ENCODE peak calls at places on chromosomes 2 and 18, in ten cellular contexts. One of them, this sample, is unnamed.

GRCh38 chr2:72222829-72223564 is 75.3 kb upstream of the CYP26B1 start:
- DNase-seq in astrocyte: peak; percentile 93
- DNase-seq in right cardiac atrium: no peak
- DNase-seq in PC-9: no peak
- DNase-seq in Right ventricle myocardium superior: no peak
- DNase-seq in amniotic stem cell: peak; percentile 18
- DNase-seq in neuronal stem cell: no peak
- DNase-seq in EL: peak; percentile 65
- DNase-seq in ELR: peak; percentile 54
- DNase-seq in activated gamma-delta T cell: no peak
- DNase-seq in this sample: no peak

GRCh38 chr2:241689306-241689705 is 2.7 kb upstream of the DTYMK start:
- DNase-seq in astrocyte: no peak
- DNase-seq in right cardiac atrium: no peak
- DNase-seq in PC-9: no peak
- DNase-seq in Right ventricle myocardium superior: no peak
- DNase-seq in amniotic stem cell: no peak
- DNase-seq in neuronal stem cell: no peak
- DNase-seq in EL: no peak
- DNase-seq in ELR: no peak
- DNase-seq in activated gamma-delta T cell: no peak
- DNase-seq in this sample: no peak

GRCh38 chr2:73850009-73850408 is 21.2 kb downstream of the STAMBP start:
- DNase-seq in astrocyte: no peak
- DNase-seq in right cardiac atrium: no peak
- DNase-seq in PC-9: no peak
- DNase-seq in Right ventricle myocardium superior: no peak
- DNase-seq in amniotic stem cell: no peak
- DNase-seq in neuronal stem cell: no peak
- DNase-seq in EL: no peak
- DNase-seq in ELR: no peak
- DNase-seq in activated gamma-delta T cell: no peak
- DNase-seq in this sample: no peak

GRCh38 chr2:26721267-26722032 is 28.9 kb downstream of the KCNK3 start:
- DNase-seq in astrocyte: no peak
- DNase-seq in right cardiac atrium: peak; percentile 44
- DNase-seq in PC-9: peak; percentile 59
- DNase-seq in Right ventricle myocardium superior: no peak
- DNase-seq in amniotic stem cell: no peak
- DNase-seq in neuronal stem cell: no peak
- DNase-seq in EL: no peak
- DNase-seq in ELR: no peak
- DNase-seq in activated gamma-delta T cell: no peak
- DNase-seq in this sample: no peak

GRCh38 chr2:64617631-64618151 is 36.0 kb downstream of the SERTAD2 start:
- DNase-seq in astrocyte: no peak
- DNase-seq in right cardiac atrium: peak; percentile 11
- DNase-seq in PC-9: no peak
- DNase-seq in Right ventricle myocardium superior: no peak
- DNase-seq in amniotic stem cell: no peak
- DNase-seq in neuronal stem cell: peak; percentile 81
- DNase-seq in EL: no peak
- DNase-seq in ELR: no peak
- DNase-seq in activated gamma-delta T cell: no peak
- DNase-seq in this sample: no peak

GRCh38 chr2:98870516-98871158 is 65.4 kb downstream of the CRACDL start:
- DNase-seq in astrocyte: no peak
- DNase-seq in right cardiac atrium: no peak
- DNase-seq in PC-9: no peak
- DNase-seq in Right ventricle myocardium superior: no peak
- DNase-seq in amniotic stem cell: no peak
- DNase-seq in neuronal stem cell: no peak
- DNase-seq in EL: no peak
- DNase-seq in ELR: no peak
- DNase-seq in activated gamma-delta T cell: no peak
- DNase-seq in this sample: no peak

GRCh38 chr2:165718811-165719210 is 75.2 kb downstream of the GALNT3 start:
- DNase-seq in astrocyte: no peak
- DNase-seq in right cardiac atrium: no peak
- DNase-seq in PC-9: no peak
- DNase-seq in Right ventricle myocardium superior: no peak
- DNase-seq in amniotic stem cell: no peak
- DNase-seq in neuronal stem cell: no peak
- DNase-seq in EL: no peak
- DNase-seq in ELR: no peak
- DNase-seq in activated gamma-delta T cell: no peak
- DNase-seq in this sample: no peak

GRCh38 chr18:62957885-62958472 is 242.6 kb downstream of the PHLPP1 start:
- DNase-seq in astrocyte: no peak
- DNase-seq in right cardiac atrium: peak; percentile 47
- DNase-seq in PC-9: peak; percentile 34
- DNase-seq in Right ventricle myocardium superior: no peak
- DNase-seq in amniotic stem cell: no peak
- DNase-seq in neuronal stem cell: peak; percentile 29
- DNase-seq in EL: peak; percentile 41
- DNase-seq in ELR: peak; percentile 59
- DNase-seq in activated gamma-delta T cell: no peak
- DNase-seq in this sample: no peak

GRCh38 chr2:240931319-240931949 is 25.3 kb downstream of the CROCC2 start:
- DNase-seq in astrocyte: no peak
- DNase-seq in right cardiac atrium: no peak
- DNase-seq in PC-9: no peak
- DNase-seq in Right ventricle myocardium superior: peak; percentile 34
- DNase-seq in amniotic stem cell: no peak
- DNase-seq in neuronal stem cell: no peak
- DNase-seq in EL: no peak
- DNase-seq in ELR: no peak
- DNase-seq in activated gamma-delta T cell: no peak
- DNase-seq in this sample: no peak

GRCh38 chr18:55014095-55014494 is 54.8 kb upstream of the CCDC68 start:
- DNase-seq in astrocyte: no peak
- DNase-seq in right cardiac atrium: no peak
- DNase-seq in PC-9: no peak
- DNase-seq in Right ventricle myocardium superior: no peak
- DNase-seq in amniotic stem cell: no peak
- DNase-seq in neuronal stem cell: no peak
- DNase-seq in EL: no peak
- DNase-seq in ELR: no peak
- DNase-seq in activated gamma-delta T cell: no peak
- DNase-seq in this sample: no peak

GRCh38 chr2:193141998-193142397 is 947.3 kb upstream of the TMEFF2 start:
- DNase-seq in astrocyte: no peak
- DNase-seq in right cardiac atrium: no peak
- DNase-seq in PC-9: no peak
- DNase-seq in Right ventricle myocardium superior: no peak
- DNase-seq in amniotic stem cell: no peak
- DNase-seq in neuronal stem cell: no peak
- DNase-seq in EL: no peak
- DNase-seq in ELR: no peak
- DNase-seq in activated gamma-delta T cell: no peak
- DNase-seq in this sample: no peak